ENCODE peak calls at places on chromosomes 3 and 15, in seven cellular contexts. S, Q, Z, C, W, N and O are unnamed samples.

GRCh38 chr15:38699633-38700230 is 135.1 kb upstream of the RASGRP1 start:
- DNase-seq in S (peak; percentile 67), Q (peak; percentile 52), Z (peak; percentile 77), C (peak; percentile 65), W (peak; percentile 33), N (peak; percentile 7), O (peak; percentile 77)

GRCh38 chr15:99435761-99436346 is 129.9 kb upstream of the MEF2A start:
- DNase-seq in S (peak; percentile 34), Q (no peak), Z (no peak), C (no peak), W (no peak), N (no peak), O (no peak)

GRCh38 chr15:77002954-77003912 is 8.3 kb downstream of the PSTPIP1 start:
- DNase-seq in S (no peak), Q (peak; percentile 45), Z (no peak), C (peak; percentile 60), W (peak; percentile 39), N (no peak), O (peak; percentile 89)

GRCh38 chr3:160413613-160414248 is 14.3 kb downstream of the SMC4 start:
- DNase-seq in S (peak; percentile 84), Q (peak; percentile 31), Z (peak; percentile 59), C (peak; percentile 56), W (peak; percentile 20), N (peak; percentile 16), O (peak; percentile 82)

GRCh38 chr3:66722675-66723074 is 221.9 kb upstream of the LRIG1 start:
- DNase-seq in S (peak; percentile 77), Q (peak; percentile 28), Z (peak; percentile 1), C (no peak), W (no peak), N (no peak), O (no peak)

GRCh38 chr3:86969500-86970189 is 21.3 kb downstream of the VGLL3 start:
- DNase-seq in S (no peak), Q (peak; percentile 24), Z (no peak), C (no peak), W (no peak), N (no peak), O (no peak)

GRCh38 chr3:119497824-119498187 is 541 bp upstream of the TIMMDC1 start:
- DNase-seq in S (peak; percentile 25), Q (no peak), Z (peak; percentile 25), C (no peak), W (no peak), N (no peak), O (no peak)

GRCh38 chr15:31338318-31338878 is 11.8 kb downstream of the KLF13 start:
- DNase-seq in S (no peak), Q (no peak), Z (no peak), C (no peak), W (no peak), N (no peak), O (no peak)

GRCh38 chr15:64903331-64903950 is 8.3 kb upstream of the ANKDD1A start:
- DNase-seq in S (no peak), Q (no peak), Z (no peak), C (no peak), W (no peak), N (no peak), O (no peak)

GRCh38 chr3:156535162-156535627 is 19.7 kb downstream of the SSR3 start:
- DNase-seq in S (peak; percentile 98), Q (peak; percentile 78), Z (peak; percentile 73), C (no peak), W (no peak), N (peak; percentile 12), O (no peak)

GRCh38 chr15:77999486-77999885 is 78.0 kb downstream of the TBC1D2B start:
- DNase-seq in S (no peak), Q (no peak), Z (no peak), C (no peak), W (no peak), N (no peak), O (no peak)

GRCh38 chr3:18389108-18389733 is 35.9 kb downstream of the SATB1 start:
- DNase-seq in S (peak; percentile 20), Q (no peak), Z (peak; percentile 1), C (peak; percentile 16), W (no peak), N (no peak), O (no peak)